ENCODE peak calls at places on chromosomes 13 and 19, in four cellular contexts. J is GM12878, P is HepG2, G is SK-N-SH. S is an unnamed sample.
A peak's percentile ranks its signal among the peaks of the same experiment; 100 is the strongest.

GRCh38 chr13:101939370-101939769 is 462.5 kb downstream of the FGF14 start:
- DNase-seq in G (no peak), P (no peak), J (no peak), S (no peak)

GRCh38 chr13:77779461-77780272 is 82.2 kb downstream of the SLAIN1 start:
- DNase-seq in G (peak; percentile 36), J (peak; percentile 24), P (peak; percentile 26), S (peak; percentile 1)

GRCh38 chr13:32022292-32022691 is 9.3 kb upstream of the FRY start:
- DNase-seq in J (no peak), P (no peak), G (no peak), S (no peak)

GRCh38 chr13:35763805-35764170 is 287.3 kb upstream of the MAB21L1 start:
- DNase-seq in G (no peak), J (no peak), P (no peak), S (no peak)

GRCh38 chr13:70253411-70253810 is 145.2 kb upstream of the KLHL1 start:
- DNase-seq in P (no peak), G (no peak), J (no peak), S (no peak)

GRCh38 chr13:83667606-83668005 is 214.7 kb downstream of the SLITRK1 start:
- DNase-seq in P (no peak), G (no peak), J (no peak), S (no peak)

GRCh38 chr19:34274827-34275625 is 20.7 kb downstream of the GARRE1 start:
- DNase-seq in G (no peak), P (peak; percentile 85), J (no peak), S (no peak)

GRCh38 chr19:51010066-51010795 is 8.8 kb upstream of the KLK8 start:
- DNase-seq in J (no peak), G (no peak), P (no peak), S (no peak)

GRCh38 chr19:8926341-8926740 is 83.9 kb downstream of the MUC16 start:
- DNase-seq in P (no peak), G (no peak), J (no peak), S (no peak)

GRCh38 chr19:46416077-46416709 is 2.8 kb upstream of the CCDC8 start:
- DNase-seq in J (no peak), P (peak; percentile 59), G (peak; percentile 95), S (peak; percentile 84)

GRCh38 chr13:111462944-111463343 is 142.5 kb downstream of the TEX29 start:
- DNase-seq in P (no peak), J (no peak), G (no peak), S (no peak)

GRCh38 chr19:36837525-36837901 is 674 bp downstream of the ZNF790 start:
- DNase-seq in G (no peak), P (peak; percentile 31), J (no peak), S (no peak)

GRCh38 chr19:35220315-35220921 is 8.1 kb downstream of the FAM187B start:
- DNase-seq in G (no peak), P (no peak), J (no peak), S (no peak)

GRCh38 chr13:35953537-35954206 is 177.5 kb downstream of the DCLK1 start:
- DNase-seq in G (peak; percentile 74), J (no peak), P (peak; percentile 12), S (peak; percentile 48)

GRCh38 chr13:102141625-102142472 is 260.0 kb downstream of the FGF14 start:
- DNase-seq in P (peak; percentile 4), J (no peak), G (no peak), S (peak; percentile 1)

GRCh38 chr19:15194938-15195337 is 5.9 kb downstream of the NOTCH3 start:
- DNase-seq in P (no peak), G (no peak), J (no peak), S (no peak)

GRCh38 chr13:27425151-27425917 is 915 bp downstream of the GTF3A start:
- DNase-seq in J (no peak), P (no peak), G (no peak), S (no peak)

GRCh38 chr13:44591316-44591715 is 15.2 kb upstream of the TSC22D1 start:
- DNase-seq in J (no peak), P (no peak), G (no peak), S (peak; percentile 25)

GRCh38 chr19:54414156-54414555 is 1.1 kb upstream of the TTYH1 start:
- DNase-seq in J (no peak), G (no peak), P (no peak), S (no peak)

GRCh38 chr19:22708983-22709382 is 74.9 kb downstream of the ZNF492 start:
- DNase-seq in P (no peak), G (no peak), J (no peak), S (no peak)

GRCh38 chr13:75364131-75364713 is 117.7 kb downstream of the TBC1D4 start:
- DNase-seq in P (no peak), G (no peak), J (no peak), S (no peak)

GRCh38 chr13:24270639-24271131 is 38.7 kb upstream of the C1QTNF9 start:
- DNase-seq in J (peak; percentile 38), P (peak; percentile 47), G (peak; percentile 70), S (peak; percentile 3)

GRCh38 chr13:24680258-24680920 is at the start of gene ATP12A:
- DNase-seq in G (peak; percentile 59), J (no peak), P (no peak), S (no peak)

GRCh38 chr13:113545455-113545930 is 39.1 kb upstream of the TFDP1 start:
- DNase-seq in G (peak; percentile 59), P (no peak), J (no peak), S (no peak)
- TF ChIP-seq SMC3 in G (no peak), P (no peak), J (no peak), S (no peak)

GRCh38 chr19:2054763-2055162 is 3.7 kb upstream of the MKNK2 start:
- DNase-seq in G (no peak), P (no peak), J (no peak), S (no peak)
- H3K4me1 ChIP-seq in G (peaks cover 22% of the 10 kb centered on the region), P (peaks cover 82% of the 10 kb centered on the region), J (peaks cover 50% of the 10 kb centered on the region), S (peaks cover 58% of the 10 kb centered on the region)

GRCh38 chr13:48902421-48902820 is 73.3 kb upstream of the FNDC3A start:
- DNase-seq in P (no peak), G (no peak), J (no peak), S (no peak)
- TF ChIP-seq PBX3 in P (no peak), G (no peak), J (no peak), S (no peak)

GRCh38 chr19:39341720-39342604 is at the start of gene SAMD4B:
- DNase-seq in P (peak; percentile 92), J (peak; percentile 87), G (peak; percentile 99), S (peak; percentile 99)

GRCh38 chr19:39342647-39343305 is 555 bp downstream of the SAMD4B start:
- DNase-seq in J (no peak), P (no peak), G (peak; percentile 33), S (no peak)

GRCh38 chr19:39339636-39340035 is 2.6 kb upstream of the SAMD4B start:
- DNase-seq in P (peak; percentile 20), G (no peak), J (no peak), S (no peak)

GRCh38 chr19:39345956-39346355 is 3.7 kb downstream of the SAMD4B start:
- DNase-seq in J (no peak), G (no peak), P (no peak), S (no peak)

GRCh38 chr19:39341122-39341719 is 1.0 kb upstream of the SAMD4B start:
- DNase-seq in J (no peak), G (peak; percentile 57), P (no peak), S (no peak)
- TF ChIP-seq SMC3 in J (no peak), G (no peak), P (no peak), S (no peak)

GRCh38 chr13:99227331-99227900 is 26.8 kb downstream of the UBAC2 start:
- DNase-seq in J (no peak), P (no peak), G (no peak), S (no peak)
- H3K4me1 ChIP-seq in J (peaks cover 49% of the 10 kb centered on the region), P (peaks cover 18% of the 10 kb centered on the region), G (peaks cover 12% of the 10 kb centered on the region), S (peaks cover 6% of the 10 kb centered on the region)

DNA sequence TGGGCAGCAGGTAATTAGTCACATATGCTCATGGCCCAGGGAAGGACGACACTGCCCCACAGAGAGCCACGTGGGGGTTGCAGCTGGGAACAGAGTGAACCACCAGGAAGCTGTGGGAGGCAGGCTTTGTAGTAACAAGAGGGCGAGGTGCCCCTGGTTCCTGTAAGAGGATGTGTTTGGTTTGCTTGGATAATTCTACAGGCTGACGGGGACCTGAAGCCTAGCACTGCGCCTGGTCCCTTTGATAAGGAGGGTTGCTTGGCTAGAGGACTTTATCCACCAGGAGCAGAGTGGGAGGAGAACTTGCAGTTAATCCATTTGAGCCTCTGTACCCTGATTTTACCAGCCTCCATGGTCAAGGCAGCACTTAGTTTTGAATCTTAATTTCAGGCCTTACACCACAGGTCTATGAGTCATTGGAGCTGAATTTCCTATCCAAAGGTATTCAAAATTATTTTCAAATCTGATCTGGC is 67.4 kb upstream of the CLDN10 start:
- DNase-seq in G (peak; percentile 50), J (no peak), P (peak; percentile 8), S (no peak)
- TF ChIP-seq PBX3 in G (no peak), J (no peak), P (no peak), S (no peak)

GRCh38 chr13:100330662-100331061 is 241.8 kb downstream of the PCCA start:
- DNase-seq in G (no peak), J (no peak), P (no peak), S (no peak)
- TF ChIP-seq SMC3 in G (no peak), J (no peak), P (no peak), S (no peak)

S was measured in A549.